ENCODE peak calls at places on chromosomes 7 and 10, in eight cellular contexts. One of them, this sample, is unnamed.

GRCh38 chr10:44935201-44935960 is 24.2 kb upstream of the RASSF4 start:
- DNase-seq in cerebellum: no peak
- DNase-seq in foreskin keratinocyte: peak; percentile 79
- DNase-seq in D341Med: no peak
- DNase-seq in frontal cortex: peak; percentile 37
- DNase-seq in choroid plexus epithelial cell: peak; percentile 71
- DNase-seq in SK-N-MC: no peak
- DNase-seq in NCI-H345: no peak
- DNase-seq in this sample: peak; percentile 91

GRCh38 chr7:100469227-100470044 is 5.4 kb upstream of the SPACDR start:
- DNase-seq in cerebellum: peak; percentile 89
- DNase-seq in foreskin keratinocyte: no peak
- DNase-seq in D341Med: peak; percentile 94
- DNase-seq in frontal cortex: peak; percentile 86
- DNase-seq in choroid plexus epithelial cell: peak; percentile 78
- DNase-seq in SK-N-MC: peak; percentile 28
- DNase-seq in NCI-H345: peak; percentile 73
- DNase-seq in this sample: peak; percentile 90

GRCh38 chr10:32189400-32190084 is 133.3 kb upstream of the KIF5B start:
- DNase-seq in cerebellum: no peak
- DNase-seq in foreskin keratinocyte: no peak
- DNase-seq in D341Med: no peak
- DNase-seq in frontal cortex: no peak
- DNase-seq in choroid plexus epithelial cell: peak; percentile 47
- DNase-seq in SK-N-MC: no peak
- DNase-seq in NCI-H345: no peak
- DNase-seq in this sample: no peak

GRCh38 chr10:122911889-122912484 is 1.6 kb downstream of the FAM24A start:
- DNase-seq in cerebellum: no peak
- DNase-seq in foreskin keratinocyte: peak; percentile 46
- DNase-seq in D341Med: no peak
- DNase-seq in frontal cortex: peak; percentile 4
- DNase-seq in choroid plexus epithelial cell: peak; percentile 71
- DNase-seq in SK-N-MC: no peak
- DNase-seq in NCI-H345: no peak
- DNase-seq in this sample: peak; percentile 8

GRCh38 chr10:84762754-84763394 is 434.5 kb downstream of the CCSER2 start:
- DNase-seq in cerebellum: no peak
- DNase-seq in foreskin keratinocyte: no peak
- DNase-seq in D341Med: no peak
- DNase-seq in frontal cortex: no peak
- DNase-seq in choroid plexus epithelial cell: no peak
- DNase-seq in SK-N-MC: no peak
- DNase-seq in NCI-H345: no peak
- DNase-seq in this sample: no peak

GRCh38 chr10:97399843-97400545 is 1.1 kb downstream of the RRP12 start:
- DNase-seq in cerebellum: no peak
- DNase-seq in foreskin keratinocyte: peak; percentile 72
- DNase-seq in D341Med: peak; percentile 53
- DNase-seq in frontal cortex: no peak
- DNase-seq in choroid plexus epithelial cell: peak; percentile 73
- DNase-seq in SK-N-MC: no peak
- DNase-seq in NCI-H345: no peak
- DNase-seq in this sample: no peak

GRCh38 chr10:92822060-92822634 is 26.2 kb upstream of the EXOC6 start:
- DNase-seq in cerebellum: no peak
- DNase-seq in foreskin keratinocyte: peak; percentile 72
- DNase-seq in D341Med: no peak
- DNase-seq in frontal cortex: no peak
- DNase-seq in choroid plexus epithelial cell: peak; percentile 92
- DNase-seq in SK-N-MC: peak; percentile 16
- DNase-seq in NCI-H345: no peak
- DNase-seq in this sample: no peak

GRCh38 chr7:144656960-144657359 is 178.9 kb downstream of the TPK1 start:
- DNase-seq in cerebellum: no peak
- DNase-seq in foreskin keratinocyte: no peak
- DNase-seq in D341Med: peak; percentile 29
- DNase-seq in frontal cortex: no peak
- DNase-seq in choroid plexus epithelial cell: no peak
- DNase-seq in SK-N-MC: no peak
- DNase-seq in NCI-H345: no peak
- DNase-seq in this sample: no peak

GRCh38 chr7:132485600-132486594 is 90.4 kb downstream of the PLXNA4 start:
- DNase-seq in cerebellum: no peak
- DNase-seq in foreskin keratinocyte: no peak
- DNase-seq in D341Med: no peak
- DNase-seq in frontal cortex: no peak
- DNase-seq in choroid plexus epithelial cell: no peak
- DNase-seq in SK-N-MC: no peak
- DNase-seq in NCI-H345: no peak
- DNase-seq in this sample: no peak

GRCh38 chr7:117014673-117015133 is 61.4 kb downstream of the ST7 start:
- DNase-seq in cerebellum: peak; percentile 47
- DNase-seq in foreskin keratinocyte: no peak
- DNase-seq in D341Med: no peak
- DNase-seq in frontal cortex: no peak
- DNase-seq in choroid plexus epithelial cell: peak; percentile 85
- DNase-seq in SK-N-MC: no peak
- DNase-seq in NCI-H345: no peak
- DNase-seq in this sample: peak; percentile 82

GRCh38 chr10:119306964-119307363 is 99.6 kb downstream of the GRK5 start:
- DNase-seq in cerebellum: no peak
- DNase-seq in foreskin keratinocyte: peak; percentile 62
- DNase-seq in D341Med: no peak
- DNase-seq in frontal cortex: no peak
- DNase-seq in choroid plexus epithelial cell: no peak
- DNase-seq in SK-N-MC: no peak
- DNase-seq in NCI-H345: no peak
- DNase-seq in this sample: no peak

GRCh38 chr7:94182066-94182465 is 177.9 kb upstream of the BET1 start:
- DNase-seq in cerebellum: no peak
- DNase-seq in foreskin keratinocyte: peak; percentile 77
- DNase-seq in D341Med: no peak
- DNase-seq in frontal cortex: no peak
- DNase-seq in choroid plexus epithelial cell: peak; percentile 90
- DNase-seq in SK-N-MC: no peak
- DNase-seq in NCI-H345: no peak
- DNase-seq in this sample: no peak

GRCh38 chr7:157016024-157016351 is 5.5 kb upstream of the MNX1 start:
- DNase-seq in cerebellum: no peak
- DNase-seq in foreskin keratinocyte: no peak
- DNase-seq in D341Med: no peak
- DNase-seq in frontal cortex: no peak
- DNase-seq in choroid plexus epithelial cell: no peak
- DNase-seq in SK-N-MC: no peak
- DNase-seq in NCI-H345: no peak
- DNase-seq in this sample: no peak

GRCh38 chr10:73941300-73941699 is 30.4 kb downstream of the PLAU start:
- DNase-seq in cerebellum: no peak
- DNase-seq in foreskin keratinocyte: no peak
- DNase-seq in D341Med: no peak
- DNase-seq in frontal cortex: no peak
- DNase-seq in choroid plexus epithelial cell: no peak
- DNase-seq in SK-N-MC: no peak
- DNase-seq in NCI-H345: no peak
- DNase-seq in this sample: no peak

GRCh38 chr10:99658622-99659030 is 683 bp upstream of the ENTPD7 start:
- DNase-seq in cerebellum: peak; percentile 22
- DNase-seq in foreskin keratinocyte: peak; percentile 34
- DNase-seq in D341Med: no peak
- DNase-seq in frontal cortex: no peak
- DNase-seq in choroid plexus epithelial cell: peak; percentile 13
- DNase-seq in SK-N-MC: no peak
- DNase-seq in NCI-H345: peak; percentile 13
- DNase-seq in this sample: peak; percentile 14

GRCh38 chr10:17075510-17075909 is 54.1 kb downstream of the CUBN start:
- DNase-seq in cerebellum: no peak
- DNase-seq in foreskin keratinocyte: peak; percentile 91
- DNase-seq in D341Med: no peak
- DNase-seq in frontal cortex: no peak
- DNase-seq in choroid plexus epithelial cell: peak; percentile 97
- DNase-seq in SK-N-MC: no peak
- DNase-seq in NCI-H345: no peak
- DNase-seq in this sample: no peak

GRCh38 chr10:14698487-14699170 is 76.1 kb downstream of the FAM107B start:
- DNase-seq in cerebellum: no peak
- DNase-seq in foreskin keratinocyte: peak; percentile 62
- DNase-seq in D341Med: no peak
- DNase-seq in frontal cortex: no peak
- DNase-seq in choroid plexus epithelial cell: peak; percentile 10
- DNase-seq in SK-N-MC: no peak
- DNase-seq in NCI-H345: no peak
- DNase-seq in this sample: no peak

GRCh38 chr10:116866987-116867595 is 17.8 kb downstream of the ENO4 start:
- DNase-seq in cerebellum: no peak
- DNase-seq in foreskin keratinocyte: no peak
- DNase-seq in D341Med: no peak
- DNase-seq in frontal cortex: no peak
- DNase-seq in choroid plexus epithelial cell: peak; percentile 53
- DNase-seq in SK-N-MC: no peak
- DNase-seq in NCI-H345: no peak
- DNase-seq in this sample: no peak

GRCh38 chr7:91759205-91759863 is 121.2 kb downstream of the MTERF1 start:
- DNase-seq in cerebellum: no peak
- DNase-seq in foreskin keratinocyte: peak; percentile 52
- DNase-seq in D341Med: no peak
- DNase-seq in frontal cortex: no peak
- DNase-seq in choroid plexus epithelial cell: peak; percentile 64
- DNase-seq in SK-N-MC: no peak
- DNase-seq in NCI-H345: no peak
- DNase-seq in this sample: no peak

GRCh38 chr10:416091-416515 is 273.4 kb downstream of the DIP2C start:
- DNase-seq in cerebellum: no peak
- DNase-seq in foreskin keratinocyte: no peak
- DNase-seq in D341Med: no peak
- DNase-seq in frontal cortex: no peak
- DNase-seq in choroid plexus epithelial cell: no peak
- DNase-seq in SK-N-MC: no peak
- DNase-seq in NCI-H345: no peak
- DNase-seq in this sample: no peak

GRCh38 chr10:42553064-42553407 is 85.3 kb downstream of the ZNF33B start:
- DNase-seq in cerebellum: no peak
- DNase-seq in foreskin keratinocyte: no peak
- DNase-seq in D341Med: no peak
- DNase-seq in frontal cortex: no peak
- DNase-seq in choroid plexus epithelial cell: no peak
- DNase-seq in SK-N-MC: no peak
- DNase-seq in NCI-H345: no peak
- DNase-seq in this sample: no peak